ENCODE peak calls at places on chromosomes 16 and 17, in five cellular contexts. Y is stomach, S is GM10248, A is gastrocnemius medialis, T is adrenal gland. O is an unnamed sample.

GRCh38 chr16:715448-716249 is 731 bp downstream of the METRN start:
- DNase-seq in Y (no peak), S (no peak), A (no peak), T (no peak), O (no peak)

GRCh38 chr17:73348018-73348823 is 36.4 kb upstream of the CDC42EP4 start:
- DNase-seq in Y (no peak), S (no peak), A (no peak), T (no peak), O (no peak)

GRCh38 chr16:49674255-49674980 is 181.5 kb downstream of the ZNF423 start:
- DNase-seq in Y (no peak), S (no peak), A (no peak), T (no peak), O (no peak)

GRCh38 chr17:21039839-21040575 is 2.8 kb downstream of the USP22 start:
- DNase-seq in Y (no peak), S (no peak), A (no peak), T (no peak), O (peak)

GRCh38 chr16:84585886-84586285 is 32.0 kb downstream of the COTL1 start:
- DNase-seq in Y (no peak), S (peak), A (no peak), T (no peak), O (no peak)

GRCh38 chr17:73349138-73349537 is 37.3 kb upstream of the CDC42EP4 start:
- DNase-seq in Y (no peak), S (no peak), A (no peak), T (no peak), O (no peak)

GRCh38 chr17:50772251-50772650 is 4.9 kb upstream of the ANKRD40CL start:
- DNase-seq in Y (no peak), S (peak), A (no peak), T (no peak), O (no peak)

GRCh38 chr16:74700206-74701040 is at the start of gene MLKL:
- DNase-seq in Y (peak), S (peak), A (peak), T (peak), O (peak)

GRCh38 chr17:78378225-78379133 is at the start of gene PGS1:
- DNase-seq in Y (peak), S (peak), A (peak), T (peak), O (peak)
- TF ChIP-seq CTCF in Y (no peak), S (no peak), A (peak), T (no peak), O (peak)

GRCh38 chr17:2094891-2095535 is 40.1 kb downstream of the HIC1 start:
- DNase-seq in Y (peak), S (peak), A (peak), T (no peak), O (no peak)

GRCh38 chr17:2093349-2093748 is 38.4 kb downstream of the HIC1 start:
- DNase-seq in Y (peak), S (no peak), A (no peak), T (no peak), O (no peak)

GRCh38 chr17:2090804-2091534 is 36.1 kb downstream of the HIC1 start:
- DNase-seq in Y (no peak), S (no peak), A (peak), T (peak), O (peak)

GRCh38 chr17:2090210-2090641 is 35.3 kb downstream of the HIC1 start:
- DNase-seq in Y (no peak), S (no peak), A (no peak), T (no peak), O (no peak)

DNA sequence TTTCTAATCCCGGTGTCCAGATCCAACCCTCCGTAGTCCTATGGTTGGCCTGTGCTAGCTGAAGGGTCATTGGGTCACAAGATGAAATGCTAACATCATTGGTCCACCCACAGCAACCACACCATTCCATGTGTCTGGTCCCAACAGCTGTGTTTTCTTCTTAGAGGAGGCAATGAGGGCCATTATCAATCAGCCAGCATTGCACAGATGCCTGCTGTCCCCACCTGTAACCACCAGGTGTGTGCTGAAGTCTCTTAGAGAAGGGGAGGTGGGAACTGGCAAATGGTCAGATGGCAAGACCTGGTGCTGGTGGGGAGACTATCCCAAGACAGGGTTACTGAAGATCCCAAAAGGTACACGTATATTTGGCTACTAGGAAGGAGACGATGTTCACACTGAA is 37.4 kb downstream of the HIC1 start:
- DNase-seq in Y (no peak), S (no peak), A (no peak), T (no peak), O (no peak)
- TF ChIP-seq CTCF in Y (no peak), S (no peak), A (no peak), T (no peak), O (no peak)

GRCh38 chr16:4271176-4272113 is 1.4 kb downstream of the TFAP4 start:
- DNase-seq in Y (peak), S (peak), A (peak), T (peak), O (peak)

GRCh38 chr16:4270595-4270994 is 2.2 kb downstream of the TFAP4 start:
- DNase-seq in Y (no peak), S (no peak), A (no peak), T (no peak), O (no peak)

GRCh38 chr16:4272114-4272954 is 489 bp downstream of the TFAP4 start:
- DNase-seq in Y (peak), S (peak), A (peak), T (peak), O (no peak)

GRCh38 chr16:4275861-4276260 is 3.0 kb upstream of the TFAP4 start:
- DNase-seq in Y (no peak), S (no peak), A (no peak), T (no peak), O (no peak)

GRCh38 chr16:4273858-4274291 is 1.1 kb upstream of the TFAP4 start:
- DNase-seq in Y (peak), S (peak), A (peak), T (peak), O (peak)
- TF ChIP-seq CTCF in Y (no peak), S (no peak), A (peak), T (peak), O (peak)

DNA sequence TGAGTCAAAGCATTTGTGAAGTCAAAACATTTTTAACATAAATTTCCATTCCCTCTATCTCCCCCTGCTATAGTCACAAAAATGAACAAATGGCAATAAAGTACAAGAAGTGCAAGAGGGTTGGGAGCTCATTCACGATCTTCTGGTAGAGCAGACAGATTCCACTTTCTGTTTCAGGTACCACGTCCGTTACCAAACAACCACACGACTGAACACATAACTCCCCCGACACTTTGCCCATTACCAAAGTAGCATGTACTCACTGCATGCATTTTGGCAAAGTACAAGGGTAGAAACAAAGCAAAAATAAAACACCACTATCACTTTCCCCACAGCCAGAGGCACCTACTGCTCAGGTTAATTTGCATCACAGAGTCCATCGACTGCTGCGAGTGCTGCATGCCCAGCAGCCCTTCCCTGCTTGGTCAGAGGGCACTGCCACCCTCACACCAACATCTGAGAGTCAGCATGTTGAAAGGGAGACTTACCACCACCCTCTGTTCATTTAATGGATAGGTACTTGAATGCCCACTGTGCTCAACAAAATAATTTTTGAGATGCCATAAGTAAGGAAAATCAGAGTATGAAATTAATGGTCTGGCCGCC is 150.3 kb upstream of the AXIN2 start:
- DNase-seq in Y (no peak), S (no peak), A (no peak), T (no peak), O (no peak)
- TF ChIP-seq CTCF in Y (no peak), S (no peak), A (no peak), T (no peak), O (no peak)

GRCh38 chr16:12468552-12468951 is 335.1 kb downstream of the CPPED1 start:
- DNase-seq in Y (no peak), S (no peak), A (no peak), T (no peak), O (no peak)
- TF ChIP-seq CTCF in Y (no peak), S (no peak), A (no peak), T (no peak), O (peak)

DNA sequence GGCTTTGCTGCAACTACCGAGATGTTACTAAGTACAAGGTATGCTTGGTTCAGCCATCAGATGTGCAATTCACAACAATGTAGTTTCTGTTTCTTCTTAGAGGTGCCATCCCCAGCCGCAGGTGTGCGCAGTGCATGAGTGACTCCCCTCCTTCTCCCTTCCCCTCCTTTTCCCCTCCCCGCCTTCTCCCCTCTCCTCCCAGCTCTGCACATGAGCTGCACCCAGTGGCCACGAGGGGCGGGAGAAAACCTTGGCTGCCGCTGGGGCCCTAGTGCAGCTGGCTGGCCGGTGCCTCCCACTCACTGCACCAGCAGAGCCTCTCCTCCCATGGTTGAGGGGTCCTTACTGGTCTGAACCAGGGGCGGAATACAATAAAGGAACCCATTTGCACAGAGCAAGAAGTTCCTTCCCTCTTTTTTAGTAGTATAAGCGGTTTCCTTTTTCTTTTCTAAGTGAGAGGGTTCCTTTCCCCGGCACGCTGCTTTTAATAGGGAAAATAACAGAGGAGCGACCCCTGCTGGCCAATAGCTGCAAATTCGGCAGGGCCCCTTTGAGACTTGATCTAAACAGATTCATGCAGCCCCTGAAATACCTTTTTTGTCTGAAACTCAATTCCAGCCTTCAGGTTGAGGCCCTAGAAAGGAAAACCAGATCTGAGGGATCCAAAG is 7.8 kb upstream of the CCL15 start:
- DNase-seq in Y (no peak), S (no peak), A (no peak), T (no peak), O (no peak)
- TF ChIP-seq CTCF in Y (no peak), S (no peak), A (no peak), T (no peak), O (peak)

DNA sequence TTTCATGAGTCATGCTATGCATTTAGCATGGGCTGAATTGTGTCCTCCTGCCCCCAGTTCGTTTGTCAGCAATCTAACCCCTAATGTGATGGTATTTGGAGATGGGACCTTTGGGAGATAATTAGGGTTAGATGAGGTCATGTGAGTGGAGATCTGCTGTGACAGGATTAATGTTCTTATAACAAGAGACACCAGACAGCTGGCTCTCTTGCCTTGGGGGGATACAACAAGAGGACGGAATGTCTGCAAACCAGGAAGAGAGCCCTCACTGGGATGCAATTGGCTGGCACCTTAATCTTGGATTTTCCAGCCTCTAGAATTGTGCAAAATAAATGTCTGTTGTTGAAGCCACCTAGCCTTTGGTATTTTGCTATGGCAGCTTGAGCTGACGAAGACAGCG is 101.9 kb upstream of the NLRP1 start:
- DNase-seq in Y (no peak), S (no peak), A (no peak), T (no peak), O (no peak)
- TF ChIP-seq CTCF in Y (no peak), S (no peak), A (no peak), T (no peak), O (no peak)

DNA sequence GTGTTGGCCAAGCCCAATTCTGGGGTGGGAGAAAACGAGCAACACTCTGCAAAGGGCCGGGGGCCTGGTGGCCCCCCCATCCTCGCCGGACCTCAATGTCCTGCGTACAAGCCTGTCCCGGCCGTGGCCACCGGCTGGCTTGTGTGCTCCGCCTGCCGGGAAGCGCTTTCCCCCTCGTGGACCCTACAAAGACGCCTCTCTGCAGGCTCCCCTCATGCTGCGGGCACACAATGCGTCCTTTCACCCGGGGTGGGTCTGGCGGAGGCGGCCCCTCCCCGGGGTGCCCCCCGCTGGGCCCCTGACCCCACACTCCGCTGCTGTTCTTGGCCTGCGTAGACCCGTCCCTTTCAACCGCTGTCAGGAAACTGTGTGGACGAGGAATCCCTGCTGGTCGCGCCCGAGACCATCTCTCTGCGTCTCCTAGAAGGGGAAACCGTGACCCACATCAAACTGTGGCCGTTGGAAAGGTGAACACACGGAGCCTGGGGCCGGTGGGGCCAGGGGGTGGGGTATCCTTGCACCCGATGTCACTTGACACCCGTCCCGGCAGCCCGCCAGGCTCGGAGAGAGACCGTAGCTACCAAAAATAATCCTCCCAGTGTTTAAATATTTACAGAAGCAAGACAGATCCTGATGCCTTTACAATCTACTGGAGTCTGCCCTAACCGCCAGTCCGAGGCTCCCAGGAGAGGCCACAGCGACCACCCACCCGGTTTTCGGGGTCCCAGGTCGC is 43.6 kb downstream of the TBC1D16 start:
- DNase-seq in Y (peak), S (no peak), A (no peak), T (no peak), O (no peak)
- TF ChIP-seq CTCF in Y (no peak), S (no peak), A (no peak), T (no peak), O (peak)